ENCODE peak calls at places on chromosomes 1 and 21, in seven cellular contexts. Y, A, C, O, U, Z and G are unnamed samples.

GRCh38 chr1:100077525-100077924 is 55.2 kb downstream of the SASS6 start:
- DNase-seq in Y (no peak), A (no peak), C (no peak), O (no peak), U (no peak), Z (peak), G (peak)

GRCh38 chr1:162357681-162358266 is 18.9 kb downstream of the SPATA46 start:
- DNase-seq in Y (no peak), A (no peak), C (peak), O (peak), U (no peak), Z (no peak), G (no peak)

GRCh38 chr1:160646711-160647328 is at the start of gene SLAMF1:
- DNase-seq in Y (no peak), A (no peak), C (no peak), O (no peak), U (no peak), Z (no peak), G (no peak)

GRCh38 chr1:212044851-212045250 is 9.3 kb downstream of the DTL start:
- DNase-seq in Y (no peak), A (no peak), C (no peak), O (peak), U (no peak), Z (no peak), G (no peak)

GRCh38 chr21:27040738-27041137 is 73.8 kb upstream of the ADAMTS5 start:
- DNase-seq in Y (no peak), A (no peak), C (no peak), O (no peak), U (no peak), Z (no peak), G (no peak)

GRCh38 chr1:64965239-64966157 is 851 bp downstream of the JAK1 start:
- DNase-seq in Y (no peak), A (peak), C (peak), O (peak), U (peak), Z (peak), G (no peak)

GRCh38 chr1:223363057-223363855 is 720 bp downstream of the SUSD4 start:
- DNase-seq in Y (no peak), A (no peak), C (no peak), O (peak), U (no peak), Z (peak), G (no peak)

GRCh38 chr1:168469690-168470089 is 74.1 kb downstream of the XCL2 start:
- DNase-seq in Y (no peak), A (peak), C (peak), O (peak), U (no peak), Z (peak), G (no peak)

GRCh38 chr1:115331531-115332331 is 6.3 kb downstream of the NGF start:
- DNase-seq in Y (peak), A (no peak), C (no peak), O (no peak), U (no peak), Z (peak), G (no peak)

GRCh38 chr21:38250991-38251418 is 5.8 kb upstream of the KCNJ15 start:
- DNase-seq in Y (no peak), A (no peak), C (no peak), O (no peak), U (no peak), Z (peak), G (no peak)

GRCh38 chr21:21750124-21750825 is 752.1 kb downstream of the NCAM2 start:
- DNase-seq in Y (no peak), A (no peak), C (no peak), O (no peak), U (no peak), Z (no peak), G (no peak)

GRCh38 chr1:171590022-171590421 is 32.0 kb upstream of the MYOCOS start:
- DNase-seq in Y (peak), A (no peak), C (no peak), O (no peak), U (no peak), Z (peak), G (no peak)

GRCh38 chr1:179966551-179966950 is 11.9 kb downstream of the CEP350 start:
- DNase-seq in Y (no peak), A (no peak), C (no peak), O (no peak), U (no peak), Z (no peak), G (no peak)

GRCh38 chr1:115761601-115762302 is 6.8 kb downstream of the CASQ2 start:
- DNase-seq in Y (no peak), A (no peak), C (no peak), O (no peak), U (no peak), Z (no peak), G (no peak)

GRCh38 chr21:38306833-38307232 is 50.0 kb downstream of the KCNJ15 start:
- DNase-seq in Y (peak), A (no peak), C (no peak), O (no peak), U (no peak), Z (peak), G (peak)

GRCh38 chr21:25409992-25410391 is 197.3 kb downstream of the MRPL39 start:
- DNase-seq in Y (no peak), A (no peak), C (no peak), O (no peak), U (no peak), Z (no peak), G (no peak)

GRCh38 chr1:53734650-53735211 is 4.2 kb downstream of the GLIS1 start:
- DNase-seq in Y (no peak), A (no peak), C (no peak), O (peak), U (no peak), Z (peak), G (no peak)

GRCh38 chr21:21290751-21291150 is 292.5 kb downstream of the NCAM2 start:
- DNase-seq in Y (no peak), A (no peak), C (no peak), O (no peak), U (no peak), Z (no peak), G (no peak)

GRCh38 chr1:109769335-109770078 is 5.8 kb upstream of the EPS8L3 start:
- DNase-seq in Y (peak), A (peak), C (no peak), O (no peak), U (peak), Z (peak), G (no peak)

GRCh38 chr1:71068325-71069240 is 12.3 kb downstream of the ZRANB2 start:
- DNase-seq in Y (no peak), A (no peak), C (no peak), O (no peak), U (no peak), Z (no peak), G (no peak)

GRCh38 chr21:42307106-42307505 is 8.1 kb downstream of the TFF3 start:
- DNase-seq in Y (no peak), A (no peak), C (no peak), O (peak), U (no peak), Z (no peak), G (no peak)

GRCh38 chr1:225772848-225773247 is 4.8 kb upstream of the SRP9 start:
- DNase-seq in Y (no peak), A (no peak), C (no peak), O (no peak), U (no peak), Z (no peak), G (no peak)

GRCh38 chr21:22516230-22516629 is 1518.0 kb downstream of the NCAM2 start:
- DNase-seq in Y (no peak), A (no peak), C (peak), O (no peak), U (no peak), Z (no peak), G (no peak)

GRCh38 chr1:147292635-147293251 is 50.3 kb downstream of the CHD1L start:
- DNase-seq in Y (peak), A (no peak), C (peak), O (no peak), U (no peak), Z (peak), G (no peak)

GRCh38 chr1:162023547-162024501 is at the start of gene OLFML2B:
- DNase-seq in Y (peak), A (peak), C (peak), O (peak), U (peak), Z (peak), G (no peak)

GRCh38 chr1:165678509-165678908 is 19.9 kb downstream of the ALDH9A1 start:
- DNase-seq in Y (no peak), A (no peak), C (no peak), O (no peak), U (no peak), Z (peak), G (no peak)

GRCh38 chr1:188188317-188188716 is 1359.6 kb downstream of the PLA2G4A start:
- DNase-seq in Y (no peak), A (no peak), C (no peak), O (no peak), U (no peak), Z (no peak), G (no peak)

GRCh38 chr1:172905452-172905851 is 145.3 kb downstream of the TNFSF18 start:
- DNase-seq in Y (no peak), A (no peak), C (no peak), O (no peak), U (no peak), Z (peak), G (no peak)

GRCh38 chr21:25350056-25350455 is 257.2 kb downstream of the MRPL39 start:
- DNase-seq in Y (no peak), A (no peak), C (no peak), O (peak), U (no peak), Z (peak), G (no peak)

GRCh38 chr1:25562101-25562927 is 18.9 kb downstream of the LDLRAP1 start:
- DNase-seq in Y (no peak), A (no peak), C (peak), O (no peak), U (no peak), Z (no peak), G (no peak)

GRCh38 chr1:21670956-21671902 is 2.1 kb upstream of the RAP1GAP start:
- DNase-seq in Y (no peak), A (no peak), C (no peak), O (no peak), U (no peak), Z (no peak), G (no peak)

GRCh38 chr1:233065655-233066054 is 115.2 kb downstream of the NTPCR start:
- DNase-seq in Y (no peak), A (no peak), C (no peak), O (no peak), U (no peak), Z (no peak), G (no peak)

GRCh38 chr1:71093938-71094337 is 13.1 kb upstream of the ZRANB2 start:
- DNase-seq in Y (no peak), A (no peak), C (no peak), O (no peak), U (no peak), Z (peak), G (no peak)

GRCh38 chr1:165898837-165899236 is 71.4 kb downstream of the UCK2 start:
- DNase-seq in Y (peak), A (no peak), C (no peak), O (peak), U (no peak), Z (peak), G (peak)

GRCh38 chr21:31343030-31343510 is 991 bp downstream of the TIAM1 start:
- DNase-seq in Y (no peak), A (no peak), C (no peak), O (no peak), U (no peak), Z (no peak), G (no peak)
- H3K4me3 ChIP-seq in Y (peak), A (peak), C (no peak), O (peak), U (peak), Z (peak), G (peak)

DNA sequence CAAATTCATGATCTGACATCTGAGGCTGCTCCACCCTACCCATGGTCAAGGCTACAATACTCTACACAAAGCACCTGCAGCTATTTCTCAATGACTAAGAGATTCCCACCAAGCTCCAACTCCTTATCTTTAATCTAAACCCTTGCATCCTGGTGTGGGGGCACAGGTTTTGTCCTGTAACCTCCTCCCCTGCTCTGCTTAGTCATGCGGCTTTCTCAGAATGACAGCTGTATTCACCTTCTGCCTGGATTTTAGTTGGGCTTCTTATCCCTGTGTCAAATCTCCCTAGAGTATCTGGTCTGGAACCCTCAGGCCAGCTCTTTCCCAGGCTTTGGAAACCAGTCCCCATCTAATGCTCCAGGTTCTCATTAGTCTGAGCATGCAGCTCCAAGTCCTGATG is 159.0 kb downstream of the BARHL2 start:
- DNase-seq in Y (no peak), A (no peak), C (no peak), O (peak), U (no peak), Z (no peak), G (no peak)
- TF ChIP-seq CTCF in Y (no peak), A (no peak), C (no peak), O (no peak), U (no peak), Z (no peak), G (no peak)

GRCh38 chr1:222224576-222224975 is 323.3 kb downstream of the HHIPL2 start:
- DNase-seq in Y (no peak), A (no peak), C (no peak), O (no peak), U (no peak), Z (peak), G (peak)

GRCh38 chr1:222225171-222225570 is 322.7 kb downstream of the HHIPL2 start:
- DNase-seq in Y (no peak), A (no peak), C (no peak), O (no peak), U (no peak), Z (no peak), G (no peak)
- H3K4me3 ChIP-seq in Y (no peak), A (no peak), C (no peak), O (no peak), U (no peak), Z (no peak), G (no peak)

DNA sequence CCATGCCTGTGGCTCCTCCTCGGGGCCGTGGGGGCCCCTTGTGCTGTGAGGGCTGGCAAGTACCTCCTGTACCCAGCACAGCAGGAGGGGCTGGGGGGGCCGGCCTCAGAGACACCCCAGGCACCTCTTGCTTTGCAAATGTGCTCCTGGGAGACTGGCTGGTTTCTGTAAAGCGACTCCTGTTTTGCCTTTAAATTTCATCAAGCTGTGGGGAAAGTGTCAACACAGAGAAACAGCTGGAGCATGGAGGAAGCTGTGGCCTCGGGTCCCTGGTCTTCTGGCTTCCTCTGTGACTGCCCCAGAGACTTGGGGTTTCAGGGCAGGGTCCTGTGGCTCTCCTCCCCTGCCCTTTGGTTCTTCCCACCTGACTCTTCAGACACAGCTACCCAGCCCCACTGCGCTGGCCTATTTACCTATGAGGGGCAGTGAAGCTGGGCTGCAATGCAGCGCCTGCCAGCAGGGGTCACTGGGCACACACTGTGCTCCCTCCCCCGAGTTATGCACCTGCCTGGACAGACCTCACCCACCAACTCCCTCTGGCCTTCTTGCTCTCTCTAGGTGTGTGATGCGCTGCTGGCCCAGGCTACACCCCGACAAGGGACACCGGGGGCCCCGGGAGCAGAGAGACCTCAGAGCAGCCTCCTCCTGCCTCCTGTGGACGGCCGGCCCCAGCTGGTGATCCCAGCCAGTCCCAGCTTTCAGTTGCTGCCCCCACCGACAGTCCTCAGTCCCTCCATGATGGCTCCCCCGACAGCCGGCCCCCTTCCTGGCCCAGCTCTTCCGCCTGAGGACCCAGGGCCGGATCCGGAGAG is 17.6 kb upstream of the PEX10 start:
- DNase-seq in Y (no peak), A (no peak), C (no peak), O (peak), U (no peak), Z (no peak), G (no peak)
- TF ChIP-seq CTCF in Y (peak), A (no peak), C (peak), O (peak), U (peak), Z (peak), G (peak)

GRCh38 chr1:3630914-3631313 is 6.1 kb downstream of the TPRG1L start:
- DNase-seq in Y (no peak), A (no peak), C (no peak), O (no peak), U (no peak), Z (no peak), G (no peak)
- H3K4me3 ChIP-seq in Y (no peak), A (no peak), C (no peak), O (no peak), U (no peak), Z (no peak), G (no peak)

GRCh38 chr1:88800382-88801051 is 90.8 kb downstream of the GTF2B start:
- DNase-seq in Y (no peak), A (no peak), C (no peak), O (no peak), U (no peak), Z (peak), G (no peak)
- TF ChIP-seq CTCF in Y (no peak), A (peak), C (peak), O (peak), U (peak), Z (peak), G (peak)

GRCh38 chr1:206514821-206515387 is 7.6 kb downstream of the RASSF5 start:
- DNase-seq in Y (no peak), A (no peak), C (peak), O (no peak), U (no peak), Z (no peak), G (no peak)
- H3K4me3 ChIP-seq in Y (no peak), A (no peak), C (no peak), O (no peak), U (no peak), Z (no peak), G (no peak)